ENCODE peak calls at places on chromosomes 4 and X, in ten cellular contexts. J is activated CD4-positive, alpha-beta memory T cell treated with anti-CD3 and anti-CD28 coated beads, Interleukin-2, amount 10 ng/mL, durations not matched to agents 7 days and 5 days; T is DMS153; Z is iPS DF 6.9; L is cerebellum; K is hypothalamus; H is AG09309; F is NCI-H226; N is GM04504; M is stimulated activated CD4-positive, alpha-beta T cell treated with anti-CD3 and anti-CD28 coated beads, Interleukin-1b, Interleukin-23, amount 100 ng/mL, for 4 hours. Q is an unnamed sample.

GRCh38 chrX:108148524-108148923 is 56.9 kb downstream of the ATG4A start:
- DNase-seq in J (no peak), T (no peak), Z (no peak), L (no peak), K (no peak), H (no peak), F (no peak), N (no peak), M (no peak), Q (no peak)

GRCh38 chr4:146472404-146472803 is 49.3 kb downstream of the SLC10A7 start:
- DNase-seq in J (no peak), T (no peak), Z (peak), L (no peak), K (no peak), H (no peak), F (no peak), N (no peak), M (no peak), Q (no peak)

GRCh38 chrX:46642145-46642544 is 68.6 kb downstream of the CHST7 start:
- DNase-seq in J (no peak), T (no peak), Z (no peak), L (no peak), K (no peak), H (no peak), F (no peak), N (no peak), M (no peak), Q (peak)

GRCh38 chrX:37993857-37994619 is 12.3 kb upstream of the SYTL5 start:
- DNase-seq in J (no peak), T (peak), Z (peak), L (no peak), K (no peak), H (no peak), F (no peak), N (no peak), M (no peak), Q (peak)

GRCh38 chr4:110492522-110492921 is 16.6 kb downstream of the ENPEP start:
- DNase-seq in J (no peak), T (no peak), Z (no peak), L (no peak), K (no peak), H (no peak), F (no peak), N (no peak), M (no peak), Q (no peak)

GRCh38 chr4:81061340-81061730 is 30.8 kb downstream of the BMP3 start:
- DNase-seq in J (no peak), T (no peak), Z (no peak), L (no peak), K (no peak), H (no peak), F (no peak), N (no peak), M (no peak), Q (no peak)

GRCh38 chr4:3729885-3730226 is 36.3 kb upstream of the ADRA2C start:
- DNase-seq in J (no peak), T (no peak), Z (no peak), L (no peak), K (no peak), H (no peak), F (no peak), N (no peak), M (no peak), Q (no peak)

GRCh38 chr4:104451573-104451972 is 43.1 kb downstream of the CXXC4 start:
- DNase-seq in J (no peak), T (peak), Z (no peak), L (no peak), K (no peak), H (no peak), F (no peak), N (no peak), M (no peak), Q (no peak)

GRCh38 chr4:68342139-68342538 is 7.8 kb downstream of the YTHDC1 start:
- DNase-seq in J (no peak), T (no peak), Z (no peak), L (peak), K (no peak), H (no peak), F (peak), N (peak), M (no peak), Q (no peak)